ENCODE peak calls at places on chromosomes 2 and 18, in five cellular contexts. One of them, this sample, is unnamed.
A peak's percentile ranks its signal among the peaks of the same experiment; 100 is the strongest.

GRCh38 chr2:224723606-224724217 is 7.5 kb upstream of the CCDC195 start:
- DNase-seq in H9: no peak
- DNase-seq in H1: no peak
- DNase-seq in neuronal stem cell: no peak
- DNase-seq in mesenchymal stem cell: no peak
- DNase-seq in this sample: peak; percentile 20

GRCh38 chr2:207066784-207067460 is 98.8 kb downstream of the KLF7 start:
- DNase-seq in H9: no peak
- DNase-seq in H1: no peak
- DNase-seq in neuronal stem cell: no peak
- DNase-seq in mesenchymal stem cell: peak; percentile 77
- DNase-seq in this sample: no peak

GRCh38 chr18:9575558-9575957 is 38.8 kb downstream of the PPP4R1 start:
- DNase-seq in H9: peak; percentile 49
- DNase-seq in H1: peak; percentile 58
- DNase-seq in neuronal stem cell: peak; percentile 39
- DNase-seq in mesenchymal stem cell: peak; percentile 97
- DNase-seq in this sample: peak; percentile 90

GRCh38 chr2:26456701-26457224 is 21.2 kb downstream of the OTOF start:
- DNase-seq in H9: peak; percentile 17
- DNase-seq in H1: peak; percentile 40
- DNase-seq in neuronal stem cell: no peak
- DNase-seq in mesenchymal stem cell: peak; percentile 6
- DNase-seq in this sample: peak; percentile 74

GRCh38 chr2:157055660-157056199 is 201.8 kb upstream of the GALNT5 start:
- DNase-seq in H9: no peak
- DNase-seq in H1: no peak
- DNase-seq in neuronal stem cell: no peak
- DNase-seq in mesenchymal stem cell: peak; percentile 29
- DNase-seq in this sample: no peak

GRCh38 chr2:46650556-46651001 is 171.2 kb downstream of the TMEM247 start:
- DNase-seq in H9: peak; percentile 71
- DNase-seq in H1: peak; percentile 69
- DNase-seq in neuronal stem cell: peak; percentile 76
- DNase-seq in mesenchymal stem cell: peak; percentile 82
- DNase-seq in this sample: peak; percentile 73

GRCh38 chr2:23460228-23460627 is 75.2 kb downstream of the KLHL29 start:
- DNase-seq in H9: no peak
- DNase-seq in H1: no peak
- DNase-seq in neuronal stem cell: no peak
- DNase-seq in mesenchymal stem cell: peak; percentile 55
- DNase-seq in this sample: peak; percentile 54

GRCh38 chr2:182744490-182744889 is 28.4 kb downstream of the DNAJC10 start:
- DNase-seq in H9: no peak
- DNase-seq in H1: no peak
- DNase-seq in neuronal stem cell: no peak
- DNase-seq in mesenchymal stem cell: no peak
- DNase-seq in this sample: peak; percentile 8

GRCh38 chr2:236086403-236086970 is 81.7 kb downstream of the GBX2 start:
- DNase-seq in H9: no peak
- DNase-seq in H1: no peak
- DNase-seq in neuronal stem cell: no peak
- DNase-seq in mesenchymal stem cell: no peak
- DNase-seq in this sample: no peak

GRCh38 chr2:17166506-17166905 is 351.7 kb downstream of the RAD51AP2 start:
- DNase-seq in H9: no peak
- DNase-seq in H1: no peak
- DNase-seq in neuronal stem cell: no peak
- DNase-seq in mesenchymal stem cell: peak; percentile 59
- DNase-seq in this sample: no peak

GRCh38 chr2:39631715-39632114 is 34.0 kb upstream of the TMEM178A start:
- DNase-seq in H9: no peak
- DNase-seq in H1: no peak
- DNase-seq in neuronal stem cell: no peak
- DNase-seq in mesenchymal stem cell: peak; percentile 90
- DNase-seq in this sample: peak; percentile 6

GRCh38 chr2:83081835-83082522 is 1377.1 kb downstream of the SUCLG1 start:
- DNase-seq in H9: no peak
- DNase-seq in H1: no peak
- DNase-seq in neuronal stem cell: no peak
- DNase-seq in mesenchymal stem cell: peak; percentile 55
- DNase-seq in this sample: peak; percentile 23

GRCh38 chr18:58911766-58912165 is 47.1 kb downstream of the ZNF532 start:
- DNase-seq in H9: no peak
- DNase-seq in H1: peak; percentile 46
- DNase-seq in neuronal stem cell: no peak
- DNase-seq in mesenchymal stem cell: peak; percentile 71
- DNase-seq in this sample: no peak

DNA sequence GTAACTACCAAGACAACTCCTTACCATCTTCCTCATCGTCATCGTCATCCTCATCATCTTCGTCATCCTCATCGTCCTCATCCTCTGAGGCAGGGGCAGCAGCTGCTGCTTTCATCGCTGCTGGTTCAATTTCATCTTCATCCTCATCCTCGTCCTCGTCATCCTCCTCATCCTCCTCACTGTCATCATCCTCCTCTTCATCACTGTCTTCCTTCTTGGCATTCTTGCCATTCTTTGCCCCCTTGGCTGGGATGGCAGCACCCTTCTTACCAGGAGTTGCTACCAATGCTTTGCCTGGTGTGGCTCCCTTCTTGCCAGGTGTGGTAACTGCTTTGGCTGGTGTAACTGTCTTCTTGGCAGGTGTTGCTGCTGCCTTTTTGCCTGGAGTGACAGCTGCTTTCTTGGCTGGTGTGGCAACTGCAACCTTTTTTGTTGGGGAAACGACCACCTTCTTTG is 2.7 kb downstream of the NCL start:
- DNase-seq in H9: no peak
- DNase-seq in H1: no peak
- DNase-seq in neuronal stem cell: no peak
- DNase-seq in mesenchymal stem cell: no peak
- DNase-seq in this sample: no peak
- H3K23ac ChIP-seq in H9: no peak overlapping the region
- H3K23ac ChIP-seq in H1: no peak overlapping the region
- H3K23ac ChIP-seq in neuronal stem cell: no peak overlapping the region
- H3K23ac ChIP-seq in mesenchymal stem cell: peak overlapping the region; percentile 12
- H3K23ac ChIP-seq in this sample: no peak overlapping the region

GRCh38 chr18:76824136-76824676 is 1.8 kb downstream of the ZNF236 start:
- DNase-seq in H9: no peak
- DNase-seq in H1: peak; percentile 43
- DNase-seq in neuronal stem cell: no peak
- DNase-seq in mesenchymal stem cell: no peak
- DNase-seq in this sample: peak; percentile 32
- H2BK12ac ChIP-seq in H9: no peak overlapping the region
- H2BK12ac ChIP-seq in H1: no peak overlapping the region
- H2BK12ac ChIP-seq in neuronal stem cell: no peak overlapping the region
- H2BK12ac ChIP-seq in mesenchymal stem cell: no peak overlapping the region
- H2BK12ac ChIP-seq in this sample: no peak overlapping the region

GRCh38 chr2:104890670-104891069 is 36.8 kb downstream of the POU3F3 start:
- DNase-seq in H9: no peak
- DNase-seq in H1: no peak
- DNase-seq in neuronal stem cell: no peak
- DNase-seq in mesenchymal stem cell: no peak
- DNase-seq in this sample: no peak
- H2BK5ac ChIP-seq in H9: no peak overlapping the region
- H2BK5ac ChIP-seq in H1: no peak overlapping the region
- H2BK5ac ChIP-seq in neuronal stem cell: no peak overlapping the region
- H2BK5ac ChIP-seq in mesenchymal stem cell: no peak overlapping the region
- H2BK5ac ChIP-seq in this sample: no peak overlapping the region

GRCh38 chr2:216495656-216496055 is 3.0 kb upstream of the RPL37A start:
- DNase-seq in H9: no peak
- DNase-seq in H1: no peak
- DNase-seq in neuronal stem cell: no peak
- DNase-seq in mesenchymal stem cell: peak; percentile 71
- DNase-seq in this sample: no peak

GRCh38 chr2:216498418-216499413 is at the start of gene RPL37A:
- DNase-seq in H9: peak; percentile 93
- DNase-seq in H1: peak; percentile 90
- DNase-seq in neuronal stem cell: peak; percentile 90
- DNase-seq in mesenchymal stem cell: peak; percentile 96
- DNase-seq in this sample: peak; percentile 98

GRCh38 chr2:216497808-216498366 is 757 bp upstream of the RPL37A start:
- DNase-seq in H9: no peak
- DNase-seq in H1: no peak
- DNase-seq in neuronal stem cell: no peak
- DNase-seq in mesenchymal stem cell: no peak
- DNase-seq in this sample: no peak

GRCh38 chr2:216499641-216500218 is 1.1 kb downstream of the RPL37A start:
- DNase-seq in H9: no peak
- DNase-seq in H1: no peak
- DNase-seq in neuronal stem cell: no peak
- DNase-seq in mesenchymal stem cell: no peak
- DNase-seq in this sample: no peak

GRCh38 chr2:216497382-216497781 is 1.3 kb upstream of the RPL37A start:
- DNase-seq in H9: no peak
- DNase-seq in H1: no peak
- DNase-seq in neuronal stem cell: no peak
- DNase-seq in mesenchymal stem cell: no peak
- DNase-seq in this sample: no peak
- H3K23ac ChIP-seq in H9: no peak overlapping the region
- H3K23ac ChIP-seq in H1: no peak overlapping the region
- H3K23ac ChIP-seq in neuronal stem cell: no peak overlapping the region
- H3K23ac ChIP-seq in mesenchymal stem cell: no peak overlapping the region
- H3K23ac ChIP-seq in this sample: no peak overlapping the region

DNA sequence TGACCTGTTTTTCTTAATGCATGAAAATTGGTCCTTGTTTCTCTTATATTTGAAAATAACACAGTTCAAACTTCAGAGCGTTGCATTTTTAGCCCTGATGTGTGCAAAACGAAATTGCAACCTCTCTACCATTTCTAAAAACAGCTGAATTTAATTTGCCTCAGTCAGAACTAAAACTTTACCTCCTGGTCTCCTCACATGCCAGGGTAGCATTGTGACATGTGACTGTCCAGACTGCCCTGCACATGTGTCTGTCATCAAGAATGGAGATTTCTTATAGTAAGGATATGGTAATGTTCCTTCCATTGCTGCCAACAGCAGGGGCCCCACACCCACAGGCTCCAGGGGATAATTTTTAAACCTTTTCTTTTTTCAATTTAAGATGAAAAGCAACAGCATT is 92.6 kb upstream of the RASGRP3 start:
- DNase-seq in H9: no peak
- DNase-seq in H1: no peak
- DNase-seq in neuronal stem cell: no peak
- DNase-seq in mesenchymal stem cell: no peak
- DNase-seq in this sample: no peak
- H2BK12ac ChIP-seq in H9: no peak overlapping the region
- H2BK12ac ChIP-seq in H1: no peak overlapping the region
- H2BK12ac ChIP-seq in neuronal stem cell: no peak overlapping the region
- H2BK12ac ChIP-seq in mesenchymal stem cell: no peak overlapping the region
- H2BK12ac ChIP-seq in this sample: no peak overlapping the region

GRCh38 chr2:227817336-227817735 is 3.7 kb downstream of the CCL20 start:
- DNase-seq in H9: no peak
- DNase-seq in H1: no peak
- DNase-seq in neuronal stem cell: no peak
- DNase-seq in mesenchymal stem cell: no peak
- DNase-seq in this sample: no peak
- H2BK5ac ChIP-seq in H9: no peak overlapping the region
- H2BK5ac ChIP-seq in H1: no peak overlapping the region
- H2BK5ac ChIP-seq in neuronal stem cell: no peak overlapping the region
- H2BK5ac ChIP-seq in mesenchymal stem cell: no peak overlapping the region
- H2BK5ac ChIP-seq in this sample: no peak overlapping the region

GRCh38 chr2:25098056-25098455 is 56.2 kb downstream of the EFR3B start:
- DNase-seq in H9: no peak
- DNase-seq in H1: no peak
- DNase-seq in neuronal stem cell: no peak
- DNase-seq in mesenchymal stem cell: peak; percentile 12
- DNase-seq in this sample: no peak

GRCh38 chr2:25103287-25103871 is 61.5 kb downstream of the EFR3B start:
- DNase-seq in H9: no peak
- DNase-seq in H1: no peak
- DNase-seq in neuronal stem cell: no peak
- DNase-seq in mesenchymal stem cell: peak; percentile 47
- DNase-seq in this sample: no peak

GRCh38 chr2:25104741-25105140 is 62.9 kb downstream of the EFR3B start:
- DNase-seq in H9: no peak
- DNase-seq in H1: no peak
- DNase-seq in neuronal stem cell: no peak
- DNase-seq in mesenchymal stem cell: no peak
- DNase-seq in this sample: peak; percentile 6

GRCh38 chr2:25098558-25099486 is 56.9 kb downstream of the EFR3B start:
- DNase-seq in H9: no peak
- DNase-seq in H1: no peak
- DNase-seq in neuronal stem cell: no peak
- DNase-seq in mesenchymal stem cell: peak; percentile 90
- DNase-seq in this sample: peak; percentile 60
- H3K23ac ChIP-seq in H9: no peak overlapping the region
- H3K23ac ChIP-seq in H1: no peak overlapping the region
- H3K23ac ChIP-seq in neuronal stem cell: no peak overlapping the region
- H3K23ac ChIP-seq in mesenchymal stem cell: no peak overlapping the region
- H3K23ac ChIP-seq in this sample: no peak overlapping the region

This sample was measured in trophoblast cell.